ENCODE peak calls at places on chromosomes 16 and 17, in five cellular contexts. P is GM23248, Y is SK-N-SH, U is endodermal cell, M is neural progenitor cell. F is an unnamed sample.

GRCh38 chr17:77497578-77497934 is 356.8 kb downstream of the SEC14L1 start:
- DNase-seq in Y (peak), U (peak), P (no peak), M (no peak), F (peak)

GRCh38 chr17:49738456-49739163 is 25.3 kb downstream of the FAM117A start:
- DNase-seq in P (no peak), Y (no peak), U (no peak), M (no peak), F (no peak)

GRCh38 chr17:82859431-82860403 is 19.9 kb upstream of the ZNF750 start:
- DNase-seq in M (peak), U (peak), P (peak), Y (no peak), F (peak)

GRCh38 chr16:68444058-68444657 is 4.2 kb downstream of the SMPD3 start:
- DNase-seq in Y (no peak), P (peak), U (peak), M (peak), F (no peak)

GRCh38 chr16:29974291-29975133 is 844 bp downstream of the TAOK2 start:
- DNase-seq in U (peak), M (peak), Y (peak), P (peak), F (no peak)

GRCh38 chr17:80761421-80761871 is 216.8 kb downstream of the RPTOR start:
- DNase-seq in M (no peak), Y (no peak), U (peak), P (peak), F (no peak)

GRCh38 chr17:45123930-45124796 is 8.2 kb downstream of the PLCD3 start:
- DNase-seq in P (peak), M (no peak), U (peak), Y (peak), F (peak)

GRCh38 chr17:53724726-53725125 is 98.0 kb upstream of the KIF2B start:
- DNase-seq in U (no peak), Y (no peak), M (no peak), P (peak), F (no peak)

GRCh38 chr17:58156839-58157803 is 8.9 kb downstream of the OR4D1 start:
- DNase-seq in M (peak), U (peak), Y (peak), P (peak), F (peak)

GRCh38 chr17:62984801-62985200 is 18.8 kb downstream of the TANC2 start:
- DNase-seq in P (no peak), U (no peak), Y (no peak), M (no peak), F (no peak)

GRCh38 chr16:89009343-89010209 is 32.6 kb upstream of the CBFA2T3 start:
- DNase-seq in M (peak), U (peak), P (peak), Y (no peak), F (peak)

GRCh38 chr17:48471807-48472484 is 41.9 kb upstream of the SKAP1 start:
- DNase-seq in U (peak), M (peak), P (no peak), Y (no peak), F (no peak)

GRCh38 chr16:87160752-87161337 is 156.3 kb downstream of the C16orf95 start:
- DNase-seq in P (no peak), M (no peak), U (no peak), Y (no peak), F (no peak)

GRCh38 chr16:75789237-75789636 is 62.9 kb upstream of the CPHXL start:
- DNase-seq in P (peak), Y (peak), M (peak), U (no peak), F (no peak)

GRCh38 chr17:2878751-2879254 is 82.6 kb downstream of the RAP1GAP2 start:
- DNase-seq in P (no peak), Y (no peak), U (peak), M (no peak), F (no peak)

GRCh38 chr16:84005391-84005790 is 37.2 kb downstream of the SLC38A8 start:
- DNase-seq in M (no peak), P (no peak), Y (no peak), U (no peak), F (no peak)

GRCh38 chr16:78953526-78953925 is 647.0 kb downstream of the MAF start:
- DNase-seq in U (no peak), M (no peak), P (no peak), Y (no peak), F (no peak)

GRCh38 chr17:51164911-51165679 is 1.1 kb upstream of the NME2 start:
- DNase-seq in P (no peak), M (peak), U (peak), Y (peak), F (no peak)

GRCh38 chr16:12753203-12754023 is 50.3 kb downstream of the CPPED1 start:
- DNase-seq in U (no peak), Y (no peak), M (no peak), P (no peak), F (no peak)

GRCh38 chr17:51645056-51645455 is 384.7 kb downstream of the UTP18 start:
- DNase-seq in M (no peak), Y (no peak), U (no peak), P (no peak), F (no peak)

GRCh38 chr17:17493249-17493985 is 2.8 kb downstream of the RASD1 start:
- DNase-seq in P (peak), U (peak), Y (no peak), M (peak), F (peak)

GRCh38 chr17:214881-215331 is 33.5 kb upstream of the DOC2B start:
- DNase-seq in U (no peak), P (no peak), Y (no peak), M (no peak), F (peak)

GRCh38 chr16:10466861-10467260 is 81.0 kb downstream of the ATF7IP2 start:
- DNase-seq in Y (no peak), P (no peak), M (no peak), U (no peak), F (no peak)

GRCh38 chr16:64715624-64716023 is 406.2 kb downstream of the CDH11 start:
- DNase-seq in P (no peak), U (no peak), M (no peak), Y (no peak), F (no peak)

GRCh38 chr17:61402073-61402541 is 2.5 kb downstream of the TBX2 start:
- DNase-seq in Y (peak), P (no peak), M (no peak), U (peak), F (peak)

GRCh38 chr16:1710811-1711507 is 5.0 kb downstream of the MAPK8IP3 start:
- DNase-seq in U (no peak), P (no peak), Y (no peak), M (no peak), F (no peak)

GRCh38 chr16:4586297-4586696 is 28.4 kb downstream of the UBALD1 start:
- DNase-seq in P (no peak), Y (no peak), M (no peak), U (peak), F (no peak)

GRCh38 chr17:81101614-81102306 is 63.5 kb upstream of the PVALEF start:
- DNase-seq in M (peak), U (peak), Y (peak), P (peak), F (peak)

GRCh38 chr17:78862073-78863023 is 21.7 kb upstream of the USP36 start:
- DNase-seq in U (peak), Y (no peak), P (peak), M (no peak), F (peak)

GRCh38 chr17:17576772-17577234 is 14.7 kb downstream of the PEMT start:
- DNase-seq in U (no peak), Y (no peak), P (no peak), M (no peak), F (no peak)

GRCh38 chr17:14725729-14726128 is 424.8 kb downstream of the HS3ST3B1 start:
- DNase-seq in M (no peak), Y (no peak), U (no peak), P (no peak), F (no peak)

GRCh38 chr16:48435319-48435682 is 50.1 kb upstream of the SIAH1 start:
- DNase-seq in M (no peak), P (no peak), U (no peak), Y (no peak), F (no peak)

GRCh38 chr17:7292729-7293128 is 1.7 kb downstream of the YBX2 start:
- DNase-seq in P (no peak), M (no peak), U (no peak), Y (peak), F (no peak)

GRCh38 chr16:66810391-66810790 is 9.0 kb upstream of the TERB1 start:
- DNase-seq in P (no peak), U (no peak), Y (no peak), M (no peak), F (no peak)

GRCh38 chr17:75489511-75489955 is 25.8 kb downstream of the CASKIN2 start:
- DNase-seq in M (no peak), Y (peak), U (no peak), P (no peak), F (no peak)

GRCh38 chr17:75491680-75492079 is 23.7 kb downstream of the CASKIN2 start:
- DNase-seq in M (no peak), Y (no peak), U (no peak), P (no peak), F (no peak)

GRCh38 chr17:75490173-75490743 is 25.1 kb downstream of the CASKIN2 start:
- DNase-seq in M (no peak), U (no peak), Y (peak), P (no peak), F (no peak)

GRCh38 chr17:75492555-75493168 is 22.7 kb downstream of the CASKIN2 start:
- DNase-seq in M (no peak), U (no peak), Y (no peak), P (no peak), F (no peak)

DNA sequence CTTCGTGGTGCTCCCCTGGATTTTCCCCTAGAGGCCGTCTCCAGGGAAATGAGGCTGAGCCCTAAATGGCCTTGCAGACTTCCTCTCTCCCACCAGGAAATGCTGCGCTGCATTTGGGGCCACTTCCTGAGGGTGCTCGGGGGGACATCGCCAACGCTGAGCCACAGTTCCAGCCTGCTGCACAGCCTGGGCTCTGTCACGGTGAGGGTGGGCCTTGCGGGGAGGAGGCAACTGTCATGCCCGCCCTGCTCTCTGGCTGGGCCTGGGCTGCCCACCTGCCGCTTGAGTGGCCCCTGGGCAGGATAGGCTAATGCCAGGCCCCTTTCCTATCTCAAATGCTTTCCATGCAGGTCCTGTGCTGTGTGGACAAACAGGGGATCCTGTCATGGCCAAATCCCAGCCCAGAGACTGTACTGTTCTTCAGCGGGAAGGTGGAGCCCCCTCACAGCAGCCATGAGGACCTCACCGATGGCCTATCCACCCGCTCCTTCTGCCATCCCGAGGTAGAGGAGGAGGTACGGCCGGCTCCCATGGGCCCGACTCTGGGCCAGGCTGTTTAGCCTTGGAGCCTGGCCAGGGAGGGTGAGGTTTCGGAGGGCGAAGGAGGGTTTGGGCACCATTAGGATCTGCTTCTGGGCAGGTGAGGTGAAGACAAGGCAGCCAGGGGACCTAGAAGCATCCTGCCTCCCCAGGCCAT is 24.2 kb downstream of the CASKIN2 start:
- DNase-seq in Y (no peak), M (no peak), U (no peak), P (no peak), F (no peak)
- H3K9ac ChIP-seq in Y (no peak), M (no peak), U (no peak), P (no peak), F (peak)

GRCh38 chr16:19170043-19170655 is 2.1 kb downstream of the SYT17 start:
- DNase-seq in U (no peak), P (no peak), Y (no peak), M (no peak), F (no peak)

GRCh38 chr16:19169081-19169639 is 1.1 kb downstream of the SYT17 start:
- DNase-seq in P (no peak), Y (peak), U (peak), M (no peak), F (no peak)

GRCh38 chr16:19166500-19166899 is 1.5 kb upstream of the SYT17 start:
- DNase-seq in U (no peak), P (no peak), Y (no peak), M (no peak), F (no peak)

GRCh38 chr16:19167710-19168172 is 299 bp upstream of the SYT17 start:
- DNase-seq in M (peak), U (peak), Y (peak), P (peak), F (peak)

DNA sequence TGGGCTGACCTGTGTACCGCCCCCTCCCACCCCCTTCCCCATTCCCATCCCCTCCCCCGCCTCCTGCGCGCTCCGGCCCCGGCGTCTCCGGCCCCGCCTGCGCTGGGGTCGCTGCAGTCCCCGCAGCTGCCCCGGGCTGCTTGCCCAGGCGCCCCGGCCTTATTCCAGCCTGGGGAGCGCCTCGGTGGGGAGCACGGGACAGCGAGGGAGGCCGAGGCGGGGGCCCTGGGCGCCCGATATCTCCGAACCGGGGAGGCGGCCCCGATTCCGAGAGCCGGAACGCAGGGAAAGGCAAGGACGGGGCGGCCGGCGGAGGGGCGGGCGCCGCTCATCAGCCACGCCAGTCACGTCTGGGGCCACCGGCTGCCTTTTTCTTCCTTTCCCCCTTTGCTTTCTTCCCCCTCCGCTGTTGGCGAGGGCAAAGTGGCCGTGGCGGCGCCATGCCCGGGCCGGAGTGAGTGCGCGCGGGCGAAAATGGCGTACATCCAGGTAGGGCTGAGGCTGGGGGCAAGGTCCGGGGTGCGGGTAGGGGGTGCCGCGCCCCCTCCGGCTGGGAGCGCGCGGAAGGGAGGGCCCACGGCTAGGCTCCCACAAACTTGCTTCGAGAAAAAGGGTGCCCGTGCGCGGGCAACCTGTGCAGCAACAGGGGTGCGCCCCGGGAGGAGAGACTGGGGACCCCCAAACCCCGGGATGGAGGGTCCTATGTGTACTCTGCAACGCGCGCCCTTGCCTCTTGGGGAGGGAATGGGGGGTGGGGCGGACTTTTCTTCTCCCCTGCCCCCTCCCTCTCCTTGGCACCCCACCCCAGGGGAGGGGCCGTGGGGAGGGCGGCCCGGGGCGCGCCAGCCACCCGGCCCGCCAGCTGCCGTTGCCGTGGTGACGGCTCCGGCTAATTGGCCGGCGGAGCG is at the start of gene SYT17:
- DNase-seq in M (peak), Y (peak), P (peak), U (no peak), F (no peak)
- H3K4me3 ChIP-seq in M (peak), Y (peak), P (peak), U (peak), F (peak)

GRCh38 chr17:40558651-40559015 is 6.6 kb downstream of the CCR7 start:
- DNase-seq in M (no peak), P (no peak), Y (no peak), U (peak), F (peak)
- H3K9ac ChIP-seq in M (no peak), P (peak), Y (no peak), U (no peak), F (peak)

GRCh38 chr16:23131841-23132576 is 17.2 kb downstream of the USP31 start:
- DNase-seq in P (peak), M (no peak), Y (no peak), U (no peak), F (no peak)

GRCh38 chr16:23131036-23131435 is 18.2 kb downstream of the USP31 start:
- DNase-seq in U (no peak), P (no peak), M (no peak), Y (no peak), F (no peak)

GRCh38 chr16:23134274-23134673 is 15.0 kb downstream of the USP31 start:
- DNase-seq in M (no peak), P (no peak), Y (peak), U (no peak), F (no peak)

GRCh38 chr16:23131436-23131835 is 17.8 kb downstream of the USP31 start:
- DNase-seq in P (no peak), M (no peak), U (no peak), Y (no peak), F (no peak)

DNA sequence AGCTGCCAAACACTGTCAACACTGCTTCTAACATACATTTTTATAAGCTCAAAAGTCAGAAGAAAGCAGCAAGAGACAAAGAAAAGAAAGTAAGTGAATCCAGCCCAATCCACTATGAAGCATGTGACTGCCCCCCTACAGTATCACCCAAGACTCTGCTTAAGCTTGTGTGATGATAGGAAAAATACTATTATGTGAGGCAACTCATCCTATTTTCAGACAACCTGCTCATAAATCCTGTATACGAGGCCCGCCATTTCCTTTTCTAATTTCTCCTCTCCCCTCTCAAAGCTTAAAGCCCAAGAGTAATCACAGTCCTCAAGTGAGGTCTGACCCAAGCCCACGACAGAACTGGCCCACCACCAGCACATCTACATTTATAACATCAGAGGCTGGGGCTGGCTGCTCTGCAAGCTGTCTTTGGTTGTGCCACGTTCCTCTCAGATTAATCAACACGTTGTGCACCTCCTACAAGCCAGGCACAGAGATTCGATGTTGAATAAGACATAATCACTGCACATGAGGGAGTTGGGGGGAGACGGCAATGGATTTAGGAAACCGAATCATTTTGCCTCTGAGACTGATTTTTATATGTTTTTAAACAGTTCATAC is 16.2 kb downstream of the USP31 start:
- DNase-seq in Y (no peak), U (no peak), P (peak), M (no peak), F (no peak)
- H3K4me3 ChIP-seq in Y (no peak), U (peak), P (peak), M (no peak), F (peak)

GRCh38 chr16:58464916-58465731 is 34.8 kb upstream of the NDRG4 start:
- DNase-seq in M (peak), U (peak), Y (peak), P (no peak), F (no peak)
- H3K9ac ChIP-seq in M (no peak), U (peak), Y (no peak), P (no peak), F (no peak)

DNA sequence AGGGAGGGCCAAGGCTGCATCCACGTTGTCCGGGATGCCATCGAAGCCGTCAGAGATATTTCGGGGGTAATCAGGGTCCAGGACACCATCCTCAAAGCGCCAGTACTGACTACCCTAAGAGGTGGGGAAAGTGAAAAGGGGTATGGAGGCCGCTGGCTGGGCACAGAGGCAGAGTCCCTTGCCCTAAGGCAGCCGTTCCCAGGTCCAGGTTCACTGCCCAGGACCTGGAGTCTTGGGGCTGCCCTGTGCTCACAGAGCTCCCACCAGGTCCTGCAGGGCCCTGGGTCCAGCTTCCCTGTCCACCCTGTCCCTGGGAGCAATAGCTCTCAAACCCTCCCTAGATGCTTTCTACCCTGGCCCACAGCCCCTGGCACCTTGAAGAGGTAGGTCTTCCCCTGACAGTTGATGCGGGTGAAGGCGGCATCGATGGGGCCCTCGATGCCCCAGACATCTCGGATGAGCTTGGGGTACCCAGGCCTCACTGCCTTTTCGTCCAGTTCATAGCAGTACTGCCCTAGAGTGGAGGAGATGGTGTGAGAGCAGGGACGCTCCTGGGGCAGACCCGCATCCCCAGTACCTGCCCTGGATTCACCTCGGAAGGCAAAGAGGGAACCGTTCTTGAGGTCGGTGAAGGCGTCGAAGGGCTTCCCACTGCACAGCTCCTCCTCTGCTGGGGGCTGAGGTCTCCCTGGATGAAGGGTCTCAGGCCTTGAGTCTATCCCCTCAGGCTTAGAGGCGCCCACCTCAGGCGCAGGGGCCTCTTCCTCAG is 1.0 kb downstream of the VTN start:
- DNase-seq in Y (no peak), M (no peak), P (no peak), U (no peak), F (no peak)
- H3K4me3 ChIP-seq in Y (no peak), M (no peak), P (no peak), U (no peak), F (no peak)

F was measured in kidney.